ENCODE peak calls at places on chromosomes 6 and 20, in ten cellular contexts. P, I, G, B, D, S, J, F, R and Z are unnamed samples.

GRCh38 chr6:145562771-145563615 is 172.3 kb downstream of the EPM2A start:
- DNase-seq in P (no peak), I (no peak), G (no peak), B (no peak), D (no peak), S (no peak), J (no peak), F (no peak), R (no peak), Z (no peak)

GRCh38 chr6:68053805-68054373 is 581.2 kb upstream of the ADGRB3 start:
- DNase-seq in P (no peak), I (no peak), G (no peak), B (no peak), D (no peak), S (no peak), J (no peak), F (no peak), R (no peak), Z (no peak)

GRCh38 chr20:23225407-23226060 is 125.1 kb upstream of the NXT1 start:
- DNase-seq in P (peak; percentile 96), I (no peak), G (peak; percentile 67), B (peak; percentile 54), D (no peak), S (no peak), J (no peak), F (no peak), R (no peak), Z (no peak)

GRCh38 chr20:12113075-12113467 is 195.4 kb downstream of the BTBD3 start:
- DNase-seq in P (no peak), I (no peak), G (no peak), B (no peak), D (no peak), S (no peak), J (no peak), F (no peak), R (no peak), Z (no peak)

GRCh38 chr6:56790424-56790823 is 147.7 kb upstream of the DST start:
- DNase-seq in P (no peak), I (no peak), G (no peak), B (no peak), D (no peak), S (no peak), J (no peak), F (no peak), R (no peak), Z (no peak)

GRCh38 chr6:56708810-56709597 is 66.3 kb upstream of the DST start:
- DNase-seq in P (peak; percentile 91), I (no peak), G (peak; percentile 51), B (no peak), D (no peak), S (peak; percentile 66), J (no peak), F (no peak), R (peak; percentile 29), Z (no peak)

GRCh38 chr20:32040142-32040953 is 11.7 kb upstream of the HCK start:
- DNase-seq in P (no peak), I (no peak), G (no peak), B (peak; percentile 30), D (no peak), S (no peak), J (no peak), F (no peak), R (no peak), Z (no peak)

GRCh38 chr6:148535976-148536375 is 193.3 kb downstream of the SASH1 start:
- DNase-seq in P (peak; percentile 93), I (no peak), G (no peak), B (no peak), D (no peak), S (no peak), J (no peak), F (no peak), R (no peak), Z (no peak)

GRCh38 chr6:139370047-139370706 is 4.3 kb downstream of the CITED2 start:
- DNase-seq in P (peak; percentile 79), I (no peak), G (peak; percentile 50), B (peak; percentile 17), D (no peak), S (peak; percentile 95), J (no peak), F (no peak), R (peak; percentile 12), Z (no peak)

GRCh38 chr6:35360349-35361138 is 18.2 kb downstream of the PPARD start:
- DNase-seq in P (peak; percentile 51), I (no peak), G (peak; percentile 90), B (no peak), D (no peak), S (peak; percentile 97), J (no peak), F (no peak), R (no peak), Z (no peak)